ENCODE peak calls at places on chromosome 5, in four cellular contexts. One of them, this sample, is unnamed. For H3K36me3 and H3K4me1, the result is how much of the 10 kb centered on the place peaks cover.

GRCh38 chr5:120435129-120435528 is 29.0 kb upstream of the PRR16 start:
- DNase-seq in transverse colon: no peak
- DNase-seq in mesendoderm: no peak
- DNase-seq in upper lobe of right lung: no peak
- DNase-seq in this sample: no peak

GRCh38 chr5:167096816-167097215 is 1194.6 kb upstream of the WWC1 start:
- DNase-seq in mesendoderm: no peak
- DNase-seq in upper lobe of right lung: no peak
- DNase-seq in transverse colon: no peak
- DNase-seq in this sample: no peak

GRCh38 chr5:113166285-113166684 is 189.7 kb downstream of the DCP2 start:
- DNase-seq in upper lobe of right lung: no peak
- DNase-seq in transverse colon: no peak
- DNase-seq in mesendoderm: no peak
- DNase-seq in this sample: no peak

GRCh38 chr5:178383919-178384814 is 151.6 kb upstream of the PHYKPL start:
- DNase-seq in upper lobe of right lung: no peak
- DNase-seq in mesendoderm: no peak
- DNase-seq in transverse colon: no peak
- DNase-seq in this sample: no peak

GRCh38 chr5:68376931-68377330 is 161.4 kb downstream of the PIK3R1 start:
- DNase-seq in upper lobe of right lung: no peak
- DNase-seq in transverse colon: no peak
- DNase-seq in mesendoderm: no peak
- DNase-seq in this sample: no peak

GRCh38 chr5:100595152-100595811 is 60.1 kb downstream of the FAM174A start:
- DNase-seq in transverse colon: peak
- DNase-seq in upper lobe of right lung: no peak
- DNase-seq in mesendoderm: peak
- DNase-seq in this sample: peak

GRCh38 chr5:131679911-131680310 is 44.9 kb upstream of the RAPGEF6 start:
- DNase-seq in mesendoderm: no peak
- DNase-seq in transverse colon: no peak
- DNase-seq in upper lobe of right lung: no peak
- DNase-seq in this sample: no peak

GRCh38 chr5:148393390-148393741 is 9.6 kb downstream of the FBXO38 start:
- DNase-seq in mesendoderm: peak
- DNase-seq in transverse colon: no peak
- DNase-seq in upper lobe of right lung: no peak
- DNase-seq in this sample: no peak

GRCh38 chr5:78004559-78004958 is 228.4 kb upstream of the TBCA start:
- DNase-seq in mesendoderm: no peak
- DNase-seq in upper lobe of right lung: no peak
- DNase-seq in transverse colon: no peak
- DNase-seq in this sample: no peak
- H3K27ac ChIP-seq in mesendoderm: no peak
- H3K27ac ChIP-seq in upper lobe of right lung: no peak
- H3K27ac ChIP-seq in transverse colon: no peak
- H3K27ac ChIP-seq in this sample: no peak

GRCh38 chr5:43620944-43621505 is 18.0 kb downstream of the NNT start:
- DNase-seq in mesendoderm: no peak
- DNase-seq in upper lobe of right lung: no peak
- DNase-seq in transverse colon: no peak
- DNase-seq in this sample: no peak
- H3K36me3 ChIP-seq in mesendoderm: under half
- H3K36me3 ChIP-seq in upper lobe of right lung: under half
- H3K36me3 ChIP-seq in transverse colon: under half
- H3K36me3 ChIP-seq in this sample: under half

DNA sequence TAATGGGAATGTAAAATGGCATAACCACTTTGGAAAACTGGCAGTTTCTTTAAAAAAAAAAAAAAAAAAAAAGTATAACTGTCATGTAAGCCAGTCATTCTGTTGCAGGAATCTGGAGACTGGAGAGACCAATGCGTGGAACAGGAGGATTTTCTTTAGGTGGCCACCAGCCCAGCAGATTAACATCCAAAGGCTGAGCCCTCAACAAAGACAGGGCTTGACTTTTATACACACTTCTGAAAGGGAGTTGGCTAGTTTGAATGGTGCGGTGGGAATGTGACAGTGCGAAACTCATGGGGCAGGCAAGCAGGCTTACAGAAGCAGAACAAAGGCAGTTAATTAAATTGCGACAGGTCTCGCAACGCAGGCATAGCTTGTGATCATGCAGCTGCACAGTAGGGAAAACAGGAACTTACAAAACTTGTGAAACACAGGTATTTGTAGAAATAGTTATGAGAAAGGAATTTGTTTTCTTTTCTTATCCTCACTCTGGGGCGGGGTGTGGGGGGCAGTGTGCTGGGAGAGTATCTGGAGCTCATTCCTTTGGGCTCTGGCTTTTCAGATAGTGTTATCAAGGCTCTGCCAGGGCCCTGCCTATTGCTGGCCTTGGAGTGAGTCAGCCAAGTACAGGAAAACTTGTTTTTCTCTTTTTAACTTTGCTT is 12.0 kb downstream of the UIMC1 start:
- DNase-seq in mesendoderm: peak
- DNase-seq in transverse colon: peak
- DNase-seq in upper lobe of right lung: peak
- DNase-seq in this sample: peak
- H3K4me1 ChIP-seq in mesendoderm: under half
- H3K4me1 ChIP-seq in transverse colon: under half
- H3K4me1 ChIP-seq in upper lobe of right lung: under half
- H3K4me1 ChIP-seq in this sample: under half

GRCh38 chr5:15798006-15798405 is 298.0 kb downstream of the FBXL7 start:
- DNase-seq in upper lobe of right lung: no peak
- DNase-seq in mesendoderm: no peak
- DNase-seq in transverse colon: no peak
- DNase-seq in this sample: no peak
- H3K27ac ChIP-seq in upper lobe of right lung: no peak
- H3K27ac ChIP-seq in mesendoderm: no peak
- H3K27ac ChIP-seq in transverse colon: no peak
- H3K27ac ChIP-seq in this sample: no peak

DNA sequence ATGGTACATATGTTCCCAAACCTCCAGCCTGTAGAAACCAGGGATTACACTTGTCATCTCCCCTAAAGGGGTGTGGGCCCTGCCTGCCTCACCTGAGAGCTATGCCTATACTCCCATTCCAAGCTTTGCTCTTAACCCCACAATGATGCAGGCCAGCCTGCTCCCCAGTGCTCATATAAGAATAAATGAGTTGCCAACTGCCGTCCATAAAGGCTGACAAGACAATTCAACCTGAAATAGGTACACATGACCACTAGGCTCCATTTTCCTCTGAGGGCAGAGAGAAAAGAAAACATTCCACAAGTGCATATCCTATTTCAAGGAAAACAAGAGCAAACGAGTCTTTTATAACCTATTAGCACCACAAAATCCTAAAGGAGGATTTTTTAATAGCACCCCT is 28.4 kb downstream of the SKP1 start:
- DNase-seq in mesendoderm: no peak
- DNase-seq in upper lobe of right lung: no peak
- DNase-seq in transverse colon: no peak
- DNase-seq in this sample: no peak
- H3K36me3 ChIP-seq in mesendoderm: under half
- H3K36me3 ChIP-seq in upper lobe of right lung: half or more
- H3K36me3 ChIP-seq in transverse colon: under half
- H3K36me3 ChIP-seq in this sample: under half

DNA sequence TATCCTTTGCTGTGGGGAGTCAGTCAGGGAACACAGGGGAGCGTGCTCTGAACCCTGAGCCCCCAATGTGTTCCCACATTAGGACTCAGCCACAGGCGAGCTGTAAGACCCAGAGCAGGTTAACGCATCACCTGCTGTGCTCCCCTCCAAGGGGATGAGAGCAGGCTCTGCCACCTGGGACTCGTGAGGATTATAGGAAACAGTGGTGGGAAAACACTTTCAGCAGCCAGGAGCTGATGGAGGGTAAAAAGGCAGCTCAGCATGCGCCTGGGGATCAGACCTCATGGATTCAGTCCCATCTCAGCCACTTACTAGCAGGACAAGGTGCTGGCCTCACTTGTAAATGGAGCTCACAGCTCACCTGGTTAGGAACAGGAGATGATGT is 9.2 kb downstream of the JADE2 start:
- DNase-seq in upper lobe of right lung: no peak
- DNase-seq in transverse colon: no peak
- DNase-seq in mesendoderm: no peak
- DNase-seq in this sample: no peak
- H3K4me1 ChIP-seq in upper lobe of right lung: under half
- H3K4me1 ChIP-seq in transverse colon: under half
- H3K4me1 ChIP-seq in mesendoderm: under half
- H3K4me1 ChIP-seq in this sample: under half

DNA sequence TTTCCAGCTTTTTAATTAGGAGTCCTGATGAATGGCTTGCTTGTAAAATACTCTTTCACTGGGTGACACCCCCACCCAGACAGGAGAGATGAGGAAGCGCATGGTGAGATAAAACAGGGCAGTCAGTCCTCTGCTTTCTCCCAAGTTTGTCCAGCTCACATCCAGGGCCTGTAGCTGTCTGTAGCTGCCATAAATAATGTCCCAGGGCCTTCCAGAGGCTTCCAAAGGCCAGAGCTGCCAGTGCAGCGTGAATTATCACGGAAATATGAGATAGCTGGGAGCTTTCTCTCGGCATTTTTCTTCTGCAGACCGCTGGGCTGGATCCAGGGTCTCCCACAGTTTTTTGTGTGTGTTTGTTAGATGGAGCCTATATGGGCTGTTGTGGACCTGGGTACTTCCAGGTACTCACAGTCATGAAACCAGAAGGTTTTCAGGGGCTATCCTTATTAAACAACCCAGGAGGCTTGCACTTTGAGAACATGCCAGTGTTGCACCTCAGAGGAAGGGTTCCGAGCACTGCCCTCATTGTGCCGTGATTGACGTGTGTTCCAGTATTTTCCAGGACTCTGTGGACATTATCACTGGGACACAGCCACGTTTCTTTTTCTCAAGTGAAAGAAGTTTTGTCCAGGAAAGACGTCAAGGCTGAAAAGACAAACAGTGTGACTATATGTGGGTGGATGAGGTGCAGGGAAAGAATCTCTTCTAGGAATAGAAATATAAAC is 117.5 kb downstream of the FGF1 start:
- DNase-seq in mesendoderm: no peak
- DNase-seq in upper lobe of right lung: no peak
- DNase-seq in transverse colon: no peak
- DNase-seq in this sample: no peak
- H3K27ac ChIP-seq in mesendoderm: no peak
- H3K27ac ChIP-seq in upper lobe of right lung: no peak
- H3K27ac ChIP-seq in transverse colon: peak
- H3K27ac ChIP-seq in this sample: no peak

GRCh38 chr5:7418276-7418675 is 22.3 kb downstream of the ADCY2 start:
- DNase-seq in upper lobe of right lung: no peak
- DNase-seq in transverse colon: no peak
- DNase-seq in mesendoderm: no peak
- DNase-seq in this sample: no peak
- H3K36me3 ChIP-seq in upper lobe of right lung: under half
- H3K36me3 ChIP-seq in transverse colon: under half
- H3K36me3 ChIP-seq in mesendoderm: under half
- H3K36me3 ChIP-seq in this sample: under half